ENCODE peak calls at places on chromosomes 11 and 22, in five cellular contexts. M is stimulated activated CD4-positive, alpha-beta T cell treated with anti-CD3 and anti-CD28 coated beads, TNF-alpha, amount 100 ng/mL, for 1 hour; V is cardiac fibroblast; A is NCI-H1105 treated with DMSO at 0.1 percent for 48 hours; I is colonic mucosa. L is an unnamed sample.

GRCh38 chr11:119545978-119546915 is 123.3 kb upstream of the THY1 start:
- DNase-seq in M (no peak), V (no peak), A (no peak), I (no peak), L (no peak)

GRCh38 chr11:58805065-58805464 is 39.4 kb downstream of the GLYATL2 start:
- DNase-seq in M (no peak), I (no peak), A (no peak), V (no peak), L (peak; percentile 37)

GRCh38 chr11:66676931-66677598 is 622 bp downstream of the RBM4B start:
- DNase-seq in M (no peak), V (peak; percentile 14), I (no peak), A (no peak), L (no peak)

GRCh38 chr11:72333657-72334056 is 89.7 kb upstream of the PHOX2A start:
- DNase-seq in A (no peak), M (no peak), I (no peak), V (no peak), L (no peak)

GRCh38 chr11:33258631-33259184 is 1.5 kb downstream of the HIPK3 start:
- DNase-seq in A (peak; percentile 84), I (peak; percentile 46), V (peak; percentile 72), M (peak; percentile 2), L (peak; percentile 61)

GRCh38 chr22:50507421-50507990 is at the start of gene LMF2:
- DNase-seq in A (peak; percentile 89), M (peak; percentile 93), V (no peak), I (peak; percentile 90), L (no peak)

GRCh38 chr22:48949375-48950149 is 878.1 kb downstream of the BRD1 start:
- DNase-seq in I (no peak), M (no peak), V (no peak), A (no peak), L (no peak)

GRCh38 chr11:91373497-91373896 is 851.1 kb upstream of the FAT3 start:
- DNase-seq in V (no peak), I (no peak), M (no peak), A (no peak), L (no peak)

GRCh38 chr22:33874206-33874605 is 46.1 kb downstream of the LARGE1 start:
- DNase-seq in V (no peak), A (no peak), M (no peak), I (peak; percentile 51), L (no peak)

GRCh38 chr22:22343603-22344276 is 99.2 kb downstream of the VPREB1 start:
- DNase-seq in V (no peak), M (no peak), A (no peak), I (peak; percentile 19), L (no peak)

GRCh38 chr11:119460582-119460981 is 37.6 kb upstream of the THY1 start:
- DNase-seq in I (no peak), A (no peak), V (peak; percentile 89), M (no peak), L (peak; percentile 59)

GRCh38 chr11:38416141-38416540 is 1818.1 kb upstream of the RAG2 start:
- DNase-seq in I (no peak), A (no peak), V (peak; percentile 30), M (no peak), L (peak; percentile 5)

GRCh38 chr11:67066333-67066709 is 9.7 kb downstream of the RHOD start:
- DNase-seq in V (no peak), M (no peak), A (no peak), I (no peak), L (no peak)

GRCh38 chr11:86244522-86245368 is at the start of gene EED:
- DNase-seq in A (peak; percentile 97), M (peak; percentile 84), V (peak; percentile 98), I (peak; percentile 94), L (peak; percentile 92)

L was measured in LHCN-M2.